ENCODE peak calls at places on chromosomes 2 and 18, in four cellular contexts. One of them, this sample, is unnamed.

GRCh38 chr18:62988467-62988866 is 273.1 kb downstream of the PHLPP1 start:
- DNase-seq in activated naive CD4-positive, alpha-beta T cell treated with anti-CD3 and anti-CD28 coated beads, Interleukin-2, amount 10 ng/mL, durations not matched to agents 7 days and 5 days: no peak
- DNase-seq in GF-D8: no peak
- DNase-seq in endothelial cell of umbilical vein: no peak
- DNase-seq in this sample: no peak

GRCh38 chr2:179694963-179695362 is 166.4 kb downstream of the ZNF385B start:
- DNase-seq in activated naive CD4-positive, alpha-beta T cell treated with anti-CD3 and anti-CD28 coated beads, Interleukin-2, amount 10 ng/mL, durations not matched to agents 7 days and 5 days: no peak
- DNase-seq in GF-D8: no peak
- DNase-seq in endothelial cell of umbilical vein: no peak
- DNase-seq in this sample: no peak

GRCh38 chr18:32366586-32367538 is 103.8 kb downstream of the GAREM1 start:
- DNase-seq in activated naive CD4-positive, alpha-beta T cell treated with anti-CD3 and anti-CD28 coated beads, Interleukin-2, amount 10 ng/mL, durations not matched to agents 7 days and 5 days: no peak
- DNase-seq in GF-D8: no peak
- DNase-seq in endothelial cell of umbilical vein: no peak
- DNase-seq in this sample: no peak

GRCh38 chr2:209094221-209094620 is 329.6 kb upstream of the MAP2 start:
- DNase-seq in activated naive CD4-positive, alpha-beta T cell treated with anti-CD3 and anti-CD28 coated beads, Interleukin-2, amount 10 ng/mL, durations not matched to agents 7 days and 5 days: no peak
- DNase-seq in GF-D8: no peak
- DNase-seq in endothelial cell of umbilical vein: no peak
- DNase-seq in this sample: no peak

GRCh38 chr2:64586054-64586453 is 61.9 kb downstream of the AFTPH start:
- DNase-seq in activated naive CD4-positive, alpha-beta T cell treated with anti-CD3 and anti-CD28 coated beads, Interleukin-2, amount 10 ng/mL, durations not matched to agents 7 days and 5 days: no peak
- DNase-seq in GF-D8: no peak
- DNase-seq in endothelial cell of umbilical vein: peak; percentile 20
- DNase-seq in this sample: no peak

GRCh38 chr2:121309801-121310200 is 24.8 kb upstream of the TFCP2L1 start:
- DNase-seq in activated naive CD4-positive, alpha-beta T cell treated with anti-CD3 and anti-CD28 coated beads, Interleukin-2, amount 10 ng/mL, durations not matched to agents 7 days and 5 days: no peak
- DNase-seq in GF-D8: no peak
- DNase-seq in endothelial cell of umbilical vein: peak; percentile 34
- DNase-seq in this sample: peak; percentile 17

GRCh38 chr2:36670881-36671595 is 25.5 kb upstream of the VIT start:
- DNase-seq in activated naive CD4-positive, alpha-beta T cell treated with anti-CD3 and anti-CD28 coated beads, Interleukin-2, amount 10 ng/mL, durations not matched to agents 7 days and 5 days: no peak
- DNase-seq in GF-D8: no peak
- DNase-seq in endothelial cell of umbilical vein: peak; percentile 32
- DNase-seq in this sample: no peak

GRCh38 chr2:71647346-71647745 is 194.0 kb downstream of the DYSF start:
- DNase-seq in activated naive CD4-positive, alpha-beta T cell treated with anti-CD3 and anti-CD28 coated beads, Interleukin-2, amount 10 ng/mL, durations not matched to agents 7 days and 5 days: no peak
- DNase-seq in GF-D8: no peak
- DNase-seq in endothelial cell of umbilical vein: no peak
- DNase-seq in this sample: no peak

GRCh38 chr2:136242687-136243277 is 124.8 kb upstream of the CXCR4 start:
- DNase-seq in activated naive CD4-positive, alpha-beta T cell treated with anti-CD3 and anti-CD28 coated beads, Interleukin-2, amount 10 ng/mL, durations not matched to agents 7 days and 5 days: peak; percentile 52
- DNase-seq in GF-D8: no peak
- DNase-seq in endothelial cell of umbilical vein: peak; percentile 33
- DNase-seq in this sample: no peak

GRCh38 chr2:208311954-208312353 is 45.9 kb downstream of the PIKFYVE start:
- DNase-seq in activated naive CD4-positive, alpha-beta T cell treated with anti-CD3 and anti-CD28 coated beads, Interleukin-2, amount 10 ng/mL, durations not matched to agents 7 days and 5 days: no peak
- DNase-seq in GF-D8: no peak
- DNase-seq in endothelial cell of umbilical vein: no peak
- DNase-seq in this sample: no peak

GRCh38 chr18:43620936-43621335 is 343.6 kb upstream of the SYT4 start:
- DNase-seq in activated naive CD4-positive, alpha-beta T cell treated with anti-CD3 and anti-CD28 coated beads, Interleukin-2, amount 10 ng/mL, durations not matched to agents 7 days and 5 days: no peak
- DNase-seq in GF-D8: no peak
- DNase-seq in endothelial cell of umbilical vein: peak; percentile 41
- DNase-seq in this sample: no peak

GRCh38 chr18:36334798-36335197 is 37.3 kb downstream of the FHOD3 start:
- DNase-seq in activated naive CD4-positive, alpha-beta T cell treated with anti-CD3 and anti-CD28 coated beads, Interleukin-2, amount 10 ng/mL, durations not matched to agents 7 days and 5 days: no peak
- DNase-seq in GF-D8: no peak
- DNase-seq in endothelial cell of umbilical vein: no peak
- DNase-seq in this sample: no peak

GRCh38 chr2:42385225-42385624 is 24.2 kb upstream of the COX7A2L start:
- DNase-seq in activated naive CD4-positive, alpha-beta T cell treated with anti-CD3 and anti-CD28 coated beads, Interleukin-2, amount 10 ng/mL, durations not matched to agents 7 days and 5 days: no peak
- DNase-seq in GF-D8: no peak
- DNase-seq in endothelial cell of umbilical vein: no peak
- DNase-seq in this sample: no peak

GRCh38 chr2:88451647-88452150 is 794 bp downstream of the FOXI3 start:
- DNase-seq in activated naive CD4-positive, alpha-beta T cell treated with anti-CD3 and anti-CD28 coated beads, Interleukin-2, amount 10 ng/mL, durations not matched to agents 7 days and 5 days: peak; percentile 34
- DNase-seq in GF-D8: no peak
- DNase-seq in endothelial cell of umbilical vein: no peak
- DNase-seq in this sample: no peak

GRCh38 chr2:192828947-192829346 is 634.2 kb upstream of the TMEFF2 start:
- DNase-seq in activated naive CD4-positive, alpha-beta T cell treated with anti-CD3 and anti-CD28 coated beads, Interleukin-2, amount 10 ng/mL, durations not matched to agents 7 days and 5 days: no peak
- DNase-seq in GF-D8: no peak
- DNase-seq in endothelial cell of umbilical vein: no peak
- DNase-seq in this sample: no peak

GRCh38 chr2:176104338-176105077 is 2.6 kb upstream of the HOXD11 start:
- DNase-seq in activated naive CD4-positive, alpha-beta T cell treated with anti-CD3 and anti-CD28 coated beads, Interleukin-2, amount 10 ng/mL, durations not matched to agents 7 days and 5 days: no peak
- DNase-seq in GF-D8: no peak
- DNase-seq in endothelial cell of umbilical vein: no peak
- DNase-seq in this sample: no peak

GRCh38 chr2:73264332-73264606 is 20.0 kb downstream of the FBXO41 start:
- DNase-seq in activated naive CD4-positive, alpha-beta T cell treated with anti-CD3 and anti-CD28 coated beads, Interleukin-2, amount 10 ng/mL, durations not matched to agents 7 days and 5 days: no peak
- DNase-seq in GF-D8: no peak
- DNase-seq in endothelial cell of umbilical vein: no peak
- DNase-seq in this sample: no peak

GRCh38 chr2:171390941-171391516 is 42.8 kb downstream of the METTL8 start:
- DNase-seq in activated naive CD4-positive, alpha-beta T cell treated with anti-CD3 and anti-CD28 coated beads, Interleukin-2, amount 10 ng/mL, durations not matched to agents 7 days and 5 days: no peak
- DNase-seq in GF-D8: no peak
- DNase-seq in endothelial cell of umbilical vein: peak; percentile 85
- DNase-seq in this sample: peak; percentile 27

GRCh38 chr2:204503869-204504268 is 41.4 kb upstream of the PARD3B start:
- DNase-seq in activated naive CD4-positive, alpha-beta T cell treated with anti-CD3 and anti-CD28 coated beads, Interleukin-2, amount 10 ng/mL, durations not matched to agents 7 days and 5 days: no peak
- DNase-seq in GF-D8: no peak
- DNase-seq in endothelial cell of umbilical vein: no peak
- DNase-seq in this sample: no peak

GRCh38 chr2:235567842-235568241 is 74.0 kb downstream of the AGAP1 start:
- DNase-seq in activated naive CD4-positive, alpha-beta T cell treated with anti-CD3 and anti-CD28 coated beads, Interleukin-2, amount 10 ng/mL, durations not matched to agents 7 days and 5 days: no peak
- DNase-seq in GF-D8: no peak
- DNase-seq in endothelial cell of umbilical vein: no peak
- DNase-seq in this sample: no peak

GRCh38 chr2:38113036-38113435 is 37.1 kb upstream of the CYP1B1 start:
- DNase-seq in activated naive CD4-positive, alpha-beta T cell treated with anti-CD3 and anti-CD28 coated beads, Interleukin-2, amount 10 ng/mL, durations not matched to agents 7 days and 5 days: no peak
- DNase-seq in GF-D8: no peak
- DNase-seq in endothelial cell of umbilical vein: no peak
- DNase-seq in this sample: no peak

GRCh38 chr2:191247381-191248057 is 2.3 kb downstream of the MYO1B start:
- DNase-seq in activated naive CD4-positive, alpha-beta T cell treated with anti-CD3 and anti-CD28 coated beads, Interleukin-2, amount 10 ng/mL, durations not matched to agents 7 days and 5 days: no peak
- DNase-seq in GF-D8: no peak
- DNase-seq in endothelial cell of umbilical vein: peak; percentile 78
- DNase-seq in this sample: peak; percentile 46

GRCh38 chr2:95276888-95277245 is 2.6 kb downstream of the PROM2 start:
- DNase-seq in activated naive CD4-positive, alpha-beta T cell treated with anti-CD3 and anti-CD28 coated beads, Interleukin-2, amount 10 ng/mL, durations not matched to agents 7 days and 5 days: no peak
- DNase-seq in GF-D8: no peak
- DNase-seq in endothelial cell of umbilical vein: no peak
- DNase-seq in this sample: no peak

GRCh38 chr18:57737661-57738060 is 65.5 kb downstream of the ATP8B1 start:
- DNase-seq in activated naive CD4-positive, alpha-beta T cell treated with anti-CD3 and anti-CD28 coated beads, Interleukin-2, amount 10 ng/mL, durations not matched to agents 7 days and 5 days: no peak
- DNase-seq in GF-D8: peak; percentile 93
- DNase-seq in endothelial cell of umbilical vein: no peak
- DNase-seq in this sample: no peak

GRCh38 chr2:145007673-145008263 is 487.8 kb upstream of the ZEB2 start:
- DNase-seq in activated naive CD4-positive, alpha-beta T cell treated with anti-CD3 and anti-CD28 coated beads, Interleukin-2, amount 10 ng/mL, durations not matched to agents 7 days and 5 days: no peak
- DNase-seq in GF-D8: no peak
- DNase-seq in endothelial cell of umbilical vein: peak; percentile 76
- DNase-seq in this sample: peak; percentile 7

GRCh38 chr18:48782381-48782841 is 168.4 kb downstream of the SMAD7 start:
- DNase-seq in activated naive CD4-positive, alpha-beta T cell treated with anti-CD3 and anti-CD28 coated beads, Interleukin-2, amount 10 ng/mL, durations not matched to agents 7 days and 5 days: no peak
- DNase-seq in GF-D8: no peak
- DNase-seq in endothelial cell of umbilical vein: peak; percentile 9
- DNase-seq in this sample: no peak

GRCh38 chr2:201205516-201205850 is 22.5 kb downstream of the CASP10 start:
- DNase-seq in activated naive CD4-positive, alpha-beta T cell treated with anti-CD3 and anti-CD28 coated beads, Interleukin-2, amount 10 ng/mL, durations not matched to agents 7 days and 5 days: no peak
- DNase-seq in GF-D8: no peak
- DNase-seq in endothelial cell of umbilical vein: no peak
- DNase-seq in this sample: no peak

GRCh38 chr2:159199751-159200465 is 86.6 kb downstream of the WDSUB1 start:
- DNase-seq in activated naive CD4-positive, alpha-beta T cell treated with anti-CD3 and anti-CD28 coated beads, Interleukin-2, amount 10 ng/mL, durations not matched to agents 7 days and 5 days: no peak
- DNase-seq in GF-D8: no peak
- DNase-seq in endothelial cell of umbilical vein: no peak
- DNase-seq in this sample: no peak

GRCh38 chr18:31990823-31991222 is 27.8 kb upstream of the RNF125 start:
- DNase-seq in activated naive CD4-positive, alpha-beta T cell treated with anti-CD3 and anti-CD28 coated beads, Interleukin-2, amount 10 ng/mL, durations not matched to agents 7 days and 5 days: no peak
- DNase-seq in GF-D8: no peak
- DNase-seq in endothelial cell of umbilical vein: no peak
- DNase-seq in this sample: no peak

GRCh38 chr2:84613082-84613481 is 96.8 kb downstream of the DNAH6 start:
- DNase-seq in activated naive CD4-positive, alpha-beta T cell treated with anti-CD3 and anti-CD28 coated beads, Interleukin-2, amount 10 ng/mL, durations not matched to agents 7 days and 5 days: no peak
- DNase-seq in GF-D8: no peak
- DNase-seq in endothelial cell of umbilical vein: no peak
- DNase-seq in this sample: no peak

GRCh38 chr18:60664736-60665135 is 292.2 kb upstream of the MC4R start:
- DNase-seq in activated naive CD4-positive, alpha-beta T cell treated with anti-CD3 and anti-CD28 coated beads, Interleukin-2, amount 10 ng/mL, durations not matched to agents 7 days and 5 days: no peak
- DNase-seq in GF-D8: no peak
- DNase-seq in endothelial cell of umbilical vein: no peak
- DNase-seq in this sample: no peak

GRCh38 chr18:9079863-9080528 is 22.5 kb upstream of the NDUFV2 start:
- DNase-seq in activated naive CD4-positive, alpha-beta T cell treated with anti-CD3 and anti-CD28 coated beads, Interleukin-2, amount 10 ng/mL, durations not matched to agents 7 days and 5 days: no peak
- DNase-seq in GF-D8: no peak
- DNase-seq in endothelial cell of umbilical vein: no peak
- DNase-seq in this sample: no peak

GRCh38 chr18:24055009-24055804 is 40.7 kb downstream of the TTC39C start:
- DNase-seq in activated naive CD4-positive, alpha-beta T cell treated with anti-CD3 and anti-CD28 coated beads, Interleukin-2, amount 10 ng/mL, durations not matched to agents 7 days and 5 days: no peak
- DNase-seq in GF-D8: no peak
- DNase-seq in endothelial cell of umbilical vein: no peak
- DNase-seq in this sample: no peak

GRCh38 chr18:32768646-32769206 is 4.1 kb downstream of the KLHL14 start:
- DNase-seq in activated naive CD4-positive, alpha-beta T cell treated with anti-CD3 and anti-CD28 coated beads, Interleukin-2, amount 10 ng/mL, durations not matched to agents 7 days and 5 days: no peak
- DNase-seq in GF-D8: no peak
- DNase-seq in endothelial cell of umbilical vein: no peak
- DNase-seq in this sample: no peak

GRCh38 chr2:28896906-28897305 is 2.4 kb downstream of the WDR43 start:
- DNase-seq in activated naive CD4-positive, alpha-beta T cell treated with anti-CD3 and anti-CD28 coated beads, Interleukin-2, amount 10 ng/mL, durations not matched to agents 7 days and 5 days: no peak
- DNase-seq in GF-D8: no peak
- DNase-seq in endothelial cell of umbilical vein: no peak
- DNase-seq in this sample: no peak

GRCh38 chr18:46034230-46034629 is 37.8 kb downstream of the PSTPIP2 start:
- DNase-seq in activated naive CD4-positive, alpha-beta T cell treated with anti-CD3 and anti-CD28 coated beads, Interleukin-2, amount 10 ng/mL, durations not matched to agents 7 days and 5 days: no peak
- DNase-seq in GF-D8: peak; percentile 33
- DNase-seq in endothelial cell of umbilical vein: no peak
- DNase-seq in this sample: no peak

GRCh38 chr2:240387669-240388358 is 47.6 kb upstream of the GPC1 start:
- DNase-seq in activated naive CD4-positive, alpha-beta T cell treated with anti-CD3 and anti-CD28 coated beads, Interleukin-2, amount 10 ng/mL, durations not matched to agents 7 days and 5 days: no peak
- DNase-seq in GF-D8: no peak
- DNase-seq in endothelial cell of umbilical vein: peak; percentile 29
- DNase-seq in this sample: peak; percentile 29

GRCh38 chr18:23857756-23858155 is 156.8 kb upstream of the TTC39C start:
- DNase-seq in activated naive CD4-positive, alpha-beta T cell treated with anti-CD3 and anti-CD28 coated beads, Interleukin-2, amount 10 ng/mL, durations not matched to agents 7 days and 5 days: no peak
- DNase-seq in GF-D8: no peak
- DNase-seq in endothelial cell of umbilical vein: peak; percentile 76
- DNase-seq in this sample: peak; percentile 55